ENCODE peak calls at places on chromosomes 12 and 14, in five cellular contexts. One of them, this sample, is unnamed.

GRCh38 chr14:58215191-58215914 is 15.4 kb downstream of the ACTR10 start:
- DNase-seq in PC-3: no peak
- DNase-seq in GM23248: no peak
- DNase-seq in OCI-LY7: no peak
- DNase-seq in HCT116: no peak
- DNase-seq in this sample: no peak

GRCh38 chr14:103391048-103391447 is 5.8 kb downstream of the MARK3 start:
- DNase-seq in OCI-LY7: peak; percentile 68
- DNase-seq in GM23248: peak; percentile 84
- DNase-seq in PC-3: peak; percentile 77
- DNase-seq in HCT116: peak; percentile 48
- DNase-seq in this sample: peak; percentile 60

GRCh38 chr12:109087250-109087649 is 6.0 kb downstream of the ALKBH2 start:
- DNase-seq in PC-3: no peak
- DNase-seq in OCI-LY7: no peak
- DNase-seq in HCT116: no peak
- DNase-seq in GM23248: no peak
- DNase-seq in this sample: no peak

GRCh38 chr14:99674064-99674650 is 9.9 kb upstream of the CYP46A1 start:
- DNase-seq in OCI-LY7: no peak
- DNase-seq in HCT116: no peak
- DNase-seq in PC-3: no peak
- DNase-seq in GM23248: no peak
- DNase-seq in this sample: no peak

GRCh38 chr12:130644124-130644523 is 72.0 kb downstream of the RIMBP2 start:
- DNase-seq in HCT116: no peak
- DNase-seq in PC-3: no peak
- DNase-seq in GM23248: no peak
- DNase-seq in OCI-LY7: no peak
- DNase-seq in this sample: no peak

GRCh38 chr14:91898256-91898843 is 31.0 kb upstream of the TC2N start:
- DNase-seq in HCT116: no peak
- DNase-seq in PC-3: no peak
- DNase-seq in OCI-LY7: no peak
- DNase-seq in GM23248: peak; percentile 15
- DNase-seq in this sample: no peak

GRCh38 chr14:86333506-86333905 is 803.6 kb downstream of the FLRT2 start:
- DNase-seq in HCT116: no peak
- DNase-seq in GM23248: no peak
- DNase-seq in OCI-LY7: no peak
- DNase-seq in PC-3: no peak
- DNase-seq in this sample: no peak

GRCh38 chr14:95314609-95315008 is 5.1 kb downstream of the CLMN start:
- DNase-seq in OCI-LY7: no peak
- DNase-seq in GM23248: peak; percentile 61
- DNase-seq in PC-3: peak; percentile 84
- DNase-seq in HCT116: no peak
- DNase-seq in this sample: peak; percentile 61

GRCh38 chr12:90226211-90226610 is 517.6 kb upstream of the ATP2B1 start:
- DNase-seq in HCT116: no peak
- DNase-seq in PC-3: no peak
- DNase-seq in OCI-LY7: no peak
- DNase-seq in GM23248: peak; percentile 17
- DNase-seq in this sample: no peak

GRCh38 chr12:96239711-96240234 is 45.6 kb downstream of the ELK3 start:
- DNase-seq in OCI-LY7: no peak
- DNase-seq in PC-3: no peak
- DNase-seq in GM23248: peak; percentile 69
- DNase-seq in HCT116: no peak
- DNase-seq in this sample: peak; percentile 80

DNA sequence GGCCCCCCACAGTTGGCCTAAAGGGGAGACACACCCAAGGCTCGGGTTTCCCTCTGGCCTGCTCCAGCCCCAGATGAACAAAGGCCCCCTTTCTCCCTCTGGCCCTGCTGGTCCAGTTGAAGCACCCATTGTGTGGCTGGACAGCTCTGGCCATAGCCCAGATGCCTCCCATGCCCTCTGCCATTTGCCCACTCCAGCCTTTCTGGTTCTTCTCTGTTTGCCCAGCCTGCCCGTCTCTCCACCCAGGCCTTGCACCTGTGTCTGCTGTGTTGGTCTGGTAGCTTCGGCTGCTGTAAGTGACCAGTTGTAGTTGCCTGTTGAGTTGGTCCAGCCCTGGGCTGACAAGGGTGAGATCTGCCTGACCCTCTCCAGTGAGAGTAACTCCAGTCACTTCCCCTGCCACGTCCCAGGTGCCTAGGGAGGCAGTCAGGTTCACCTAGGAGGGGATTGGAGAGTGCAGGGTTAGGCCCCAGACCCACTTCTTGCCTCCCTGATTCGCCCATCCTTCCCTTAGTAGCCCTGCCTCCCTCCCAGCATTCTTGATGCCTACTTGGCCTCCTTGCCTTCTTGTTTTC is 3.0 kb downstream of the B4GALNT1 start:
- DNase-seq in PC-3: no peak
- DNase-seq in OCI-LY7: no peak
- DNase-seq in HCT116: no peak
- DNase-seq in GM23248: no peak
- DNase-seq in this sample: no peak
- TF ChIP-seq EZH2phosphoT487 in PC-3: no peak
- TF ChIP-seq EZH2phosphoT487 in OCI-LY7: no peak
- TF ChIP-seq EZH2phosphoT487 in HCT116: no peak
- TF ChIP-seq EZH2phosphoT487 in GM23248: no peak
- TF ChIP-seq EZH2phosphoT487 in this sample: no peak

GRCh38 chr12:4212845-4213244 is 60.7 kb upstream of the CCND2 start:
- DNase-seq in OCI-LY7: no peak
- DNase-seq in HCT116: no peak
- DNase-seq in PC-3: no peak
- DNase-seq in GM23248: no peak
- DNase-seq in this sample: no peak

GRCh38 chr12:4215862-4216541 is 57.6 kb upstream of the CCND2 start:
- DNase-seq in OCI-LY7: no peak
- DNase-seq in GM23248: no peak
- DNase-seq in PC-3: peak; percentile 23
- DNase-seq in HCT116: no peak
- DNase-seq in this sample: no peak

GRCh38 chr12:4217091-4217490 is 56.5 kb upstream of the CCND2 start:
- DNase-seq in HCT116: no peak
- DNase-seq in OCI-LY7: no peak
- DNase-seq in PC-3: no peak
- DNase-seq in GM23248: no peak
- DNase-seq in this sample: no peak

GRCh38 chr12:4216542-4216927 is 57.0 kb upstream of the CCND2 start:
- DNase-seq in PC-3: no peak
- DNase-seq in OCI-LY7: no peak
- DNase-seq in HCT116: no peak
- DNase-seq in GM23248: no peak
- DNase-seq in this sample: no peak

GRCh38 chr12:4214912-4215861 is 58.4 kb upstream of the CCND2 start:
- DNase-seq in PC-3: no peak
- DNase-seq in GM23248: no peak
- DNase-seq in OCI-LY7: no peak
- DNase-seq in HCT116: no peak
- DNase-seq in this sample: no peak
- H3K4me3 ChIP-seq in PC-3: no peak overlapping the region
- H3K4me3 ChIP-seq in GM23248: no peak overlapping the region
- H3K4me3 ChIP-seq in OCI-LY7: no peak overlapping the region
- H3K4me3 ChIP-seq in HCT116: no peak overlapping the region
- H3K4me3 ChIP-seq in this sample: no peak overlapping the region

GRCh38 chr12:88153959-88154358 is 11.9 kb downstream of the TMTC3 start:
- DNase-seq in OCI-LY7: peak; percentile 30
- DNase-seq in PC-3: peak; percentile 65
- DNase-seq in GM23248: peak; percentile 76
- DNase-seq in HCT116: peak; percentile 37
- DNase-seq in this sample: peak; percentile 49
- TF ChIP-seq EZH2phosphoT487 in OCI-LY7: no peak
- TF ChIP-seq EZH2phosphoT487 in PC-3: no peak
- TF ChIP-seq EZH2phosphoT487 in GM23248: no peak
- TF ChIP-seq EZH2phosphoT487 in HCT116: no peak
- TF ChIP-seq EZH2phosphoT487 in this sample: no peak

DNA sequence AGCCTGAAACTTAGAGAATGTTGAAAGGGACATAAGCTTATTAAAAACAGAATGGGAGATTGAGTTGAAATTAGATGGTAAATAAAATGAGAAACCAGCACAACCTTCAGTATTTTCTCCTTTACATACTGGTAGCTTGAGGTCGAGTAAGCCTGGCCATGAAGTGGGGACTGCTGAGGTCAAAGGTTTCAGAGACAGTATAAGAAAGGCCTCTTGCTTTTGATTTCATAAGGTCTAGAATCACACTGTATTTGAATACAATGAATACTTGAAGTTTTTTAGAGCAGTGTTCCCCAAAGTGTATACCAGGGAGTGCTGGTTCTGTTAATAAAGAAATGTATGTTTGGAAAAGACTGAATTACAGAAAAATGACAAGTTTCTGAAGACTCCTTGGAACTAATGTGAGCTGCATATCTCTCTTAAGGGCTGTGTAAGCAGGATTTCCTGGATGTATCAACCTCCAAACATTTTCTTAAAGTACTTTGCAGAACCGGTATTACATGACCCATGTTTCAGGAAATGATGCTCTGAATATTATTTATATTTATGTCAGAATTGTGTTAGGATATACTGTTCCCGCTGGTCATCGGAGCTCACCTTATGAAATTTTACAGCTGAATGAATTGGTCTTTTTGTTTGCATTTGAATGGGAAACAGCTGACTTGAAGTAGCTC is 85.0 kb downstream of the AKAP6 start:
- DNase-seq in GM23248: no peak
- DNase-seq in HCT116: no peak
- DNase-seq in PC-3: peak; percentile 75
- DNase-seq in OCI-LY7: no peak
- DNase-seq in this sample: no peak
- H3K4me3 ChIP-seq in GM23248: no peak overlapping the region
- H3K4me3 ChIP-seq in HCT116: no peak overlapping the region
- H3K4me3 ChIP-seq in PC-3: peak overlapping the region; percentile 17
- H3K4me3 ChIP-seq in OCI-LY7: no peak overlapping the region
- H3K4me3 ChIP-seq in this sample: no peak overlapping the region

GRCh38 chr12:93380480-93381121 is 2.9 kb downstream of the NUDT4 start:
- DNase-seq in PC-3: peak; percentile 63
- DNase-seq in OCI-LY7: peak; percentile 53
- DNase-seq in GM23248: peak; percentile 64
- DNase-seq in HCT116: no peak
- DNase-seq in this sample: peak; percentile 40
- TF ChIP-seq EZH2phosphoT487 in PC-3: no peak
- TF ChIP-seq EZH2phosphoT487 in OCI-LY7: no peak
- TF ChIP-seq EZH2phosphoT487 in GM23248: no peak
- TF ChIP-seq EZH2phosphoT487 in HCT116: no peak
- TF ChIP-seq EZH2phosphoT487 in this sample: no peak

DNA sequence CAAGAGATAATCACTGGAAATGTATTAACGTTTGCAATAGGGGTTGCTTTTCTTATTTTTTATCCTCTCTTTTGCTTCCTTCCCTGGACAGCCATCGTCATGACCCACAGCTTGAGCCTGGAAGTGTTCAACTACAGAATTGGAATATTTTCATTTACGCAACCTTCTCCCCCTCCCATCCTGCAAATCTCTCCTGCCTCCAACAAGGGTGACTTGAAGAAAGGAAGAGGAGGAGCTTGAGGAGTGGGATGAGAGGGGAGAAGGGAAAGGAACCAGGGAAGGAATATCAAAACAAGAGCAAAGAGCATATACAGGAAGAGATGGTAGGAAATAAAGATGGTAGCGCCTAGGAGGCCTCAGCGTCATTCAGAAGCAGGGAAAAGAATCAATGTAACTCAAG is 1.6 kb upstream of the MANSC4 start:
- DNase-seq in HCT116: no peak
- DNase-seq in GM23248: no peak
- DNase-seq in OCI-LY7: no peak
- DNase-seq in PC-3: no peak
- DNase-seq in this sample: no peak
- H3K4me3 ChIP-seq in HCT116: no peak overlapping the region
- H3K4me3 ChIP-seq in GM23248: peak overlapping the region; percentile 81
- H3K4me3 ChIP-seq in OCI-LY7: peak overlapping the region; percentile 77
- H3K4me3 ChIP-seq in PC-3: peak overlapping the region; percentile 78
- H3K4me3 ChIP-seq in this sample: no peak overlapping the region

GRCh38 chr12:98424726-98425401 is 90.5 kb upstream of the TMPO start:
- DNase-seq in GM23248: peak; percentile 77
- DNase-seq in OCI-LY7: peak; percentile 63
- DNase-seq in HCT116: peak; percentile 57
- DNase-seq in PC-3: peak; percentile 89
- DNase-seq in this sample: peak; percentile 84

GRCh38 chr12:98423963-98424362 is 91.4 kb upstream of the TMPO start:
- DNase-seq in OCI-LY7: no peak
- DNase-seq in HCT116: no peak
- DNase-seq in PC-3: no peak
- DNase-seq in GM23248: no peak
- DNase-seq in this sample: no peak

GRCh38 chr12:98422359-98422758 is 93.0 kb upstream of the TMPO start:
- DNase-seq in HCT116: no peak
- DNase-seq in PC-3: no peak
- DNase-seq in GM23248: no peak
- DNase-seq in OCI-LY7: no peak
- DNase-seq in this sample: no peak

GRCh38 chr12:98422809-98423208 is 92.6 kb upstream of the TMPO start:
- DNase-seq in PC-3: peak; percentile 42
- DNase-seq in GM23248: peak; percentile 29
- DNase-seq in HCT116: no peak
- DNase-seq in OCI-LY7: no peak
- DNase-seq in this sample: peak; percentile 49

DNA sequence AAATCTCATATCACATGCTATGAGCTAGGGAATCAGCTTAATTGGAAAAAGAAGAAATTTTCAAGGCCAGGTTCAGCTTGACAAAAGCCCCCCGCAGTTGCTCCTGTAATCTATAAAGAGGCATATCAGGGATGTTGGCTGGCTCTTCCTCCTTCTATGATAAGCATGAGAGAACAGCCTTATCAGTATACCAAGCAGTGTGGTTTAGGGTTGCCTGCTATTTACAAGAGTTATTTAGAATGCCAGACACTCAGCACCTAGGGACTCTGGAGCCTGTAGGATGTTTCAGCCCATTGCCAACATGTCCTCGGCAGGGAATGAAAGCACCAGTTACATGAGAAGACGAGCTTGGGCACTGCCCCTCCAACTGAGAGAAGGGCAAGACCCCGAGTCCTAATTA is 89.5 kb upstream of the TMPO start:
- DNase-seq in GM23248: no peak
- DNase-seq in PC-3: no peak
- DNase-seq in OCI-LY7: no peak
- DNase-seq in HCT116: no peak
- DNase-seq in this sample: no peak
- TF ChIP-seq EZH2phosphoT487 in GM23248: no peak
- TF ChIP-seq EZH2phosphoT487 in PC-3: no peak
- TF ChIP-seq EZH2phosphoT487 in OCI-LY7: no peak
- TF ChIP-seq EZH2phosphoT487 in HCT116: no peak
- TF ChIP-seq EZH2phosphoT487 in this sample: no peak

GRCh38 chr14:52267501-52268190 is at the start of gene PTGDR:
- DNase-seq in OCI-LY7: no peak
- DNase-seq in HCT116: no peak
- DNase-seq in GM23248: peak; percentile 53
- DNase-seq in PC-3: no peak
- DNase-seq in this sample: peak; percentile 16
- H3K4me3 ChIP-seq in OCI-LY7: no peak within 1 kb of the TSS
- H3K4me3 ChIP-seq in HCT116: no peak within 1 kb of the TSS
- H3K4me3 ChIP-seq in GM23248: peak within 1 kb of the TSS; percentile 69
- H3K4me3 ChIP-seq in PC-3: peak within 1 kb of the TSS; percentile 36
- H3K4me3 ChIP-seq in this sample: peak within 1 kb of the TSS; percentile 18